ENCODE peak calls at places on chromosomes 4 and X, in four cellular contexts. R, Y, N and V are unnamed samples.

GRCh38 chr4:169745291-169745690 is 12.5 kb downstream of the HPF1 start:
- DNase-seq in N (no peak), Y (peak), R (no peak), V (no peak)

GRCh38 chrX:78046362-78046761 is 57.7 kb upstream of the PGK1 start:
- DNase-seq in R (no peak), N (no peak), Y (no peak), V (no peak)

GRCh38 chrX:11461181-11462001 is 168.2 kb downstream of the AMELX start:
- DNase-seq in Y (peak), N (no peak), R (no peak), V (no peak)

GRCh38 chr4:142846729-142847606 is 867 bp upstream of the INPP4B start:
- DNase-seq in N (peak), R (no peak), Y (peak), V (no peak)

GRCh38 chrX:65690057-65690855 is 22.8 kb downstream of the MSN start:
- DNase-seq in Y (peak), R (no peak), N (peak), V (peak)

GRCh38 chr4:122712782-122713181 is 19.7 kb upstream of the BBS12 start:
- DNase-seq in N (no peak), R (no peak), Y (peak), V (no peak)

GRCh38 chr4:54586343-54586953 is 71.3 kb upstream of the KIT start:
- DNase-seq in R (peak), N (no peak), Y (peak), V (peak)

GRCh38 chrX:37905436-37906147 is 58.2 kb upstream of the DYNLT3 start:
- DNase-seq in N (no peak), Y (peak), R (no peak), V (no peak)

DNA sequence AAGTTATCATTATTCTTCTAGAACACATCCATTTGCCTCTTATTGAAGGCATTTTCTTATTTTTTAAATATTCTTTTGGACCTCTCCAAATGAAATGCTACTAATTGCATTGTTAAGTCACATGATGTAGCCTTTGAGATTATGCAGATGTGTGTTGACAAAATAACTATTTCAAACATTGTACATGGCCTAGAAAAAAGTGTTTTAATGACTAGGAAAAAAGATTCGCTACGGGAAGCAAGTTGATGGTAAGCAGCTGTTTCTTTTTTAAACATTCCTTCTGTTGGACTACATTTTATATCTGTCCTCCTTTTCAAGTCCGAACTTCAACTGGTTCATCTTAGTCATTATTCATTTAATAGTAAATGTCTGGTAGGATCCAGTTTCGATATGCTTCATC is 34.3 kb upstream of the GUCY1A1 start:
- DNase-seq in R (no peak), N (no peak), Y (no peak), V (no peak)
- TF ChIP-seq CTCF in R (no peak), N (no peak), Y (no peak), V (no peak)

GRCh38 chr4:150782921-150783320 is 201.0 kb downstream of the MAB21L2 start:
- DNase-seq in Y (peak), N (no peak), R (no peak), V (no peak)
- H3K4me3 ChIP-seq in Y (no peak), N (no peak), R (no peak), V (no peak)

GRCh38 chr4:140800686-140801085 is 44.5 kb upstream of the TBC1D9 start:
- DNase-seq in Y (no peak), N (no peak), R (no peak), V (no peak)

GRCh38 chr4:140799686-140800225 is 43.6 kb upstream of the TBC1D9 start:
- DNase-seq in N (no peak), R (no peak), Y (no peak), V (no peak)

GRCh38 chr4:140805293-140805692 is 49.1 kb upstream of the TBC1D9 start:
- DNase-seq in N (no peak), Y (no peak), R (no peak), V (no peak)

GRCh38 chr4:140806175-140806574 is 50.0 kb upstream of the TBC1D9 start:
- DNase-seq in N (no peak), Y (no peak), R (no peak), V (no peak)

GRCh38 chr4:140802591-140802990 is 46.4 kb upstream of the TBC1D9 start:
- DNase-seq in R (no peak), N (no peak), Y (no peak), V (no peak)
- TF ChIP-seq CTCF in R (no peak), N (no peak), Y (no peak), V (no peak)

GRCh38 chr4:140315970-140316369 is 57.5 kb upstream of the SCOC start:
- DNase-seq in N (no peak), R (no peak), Y (no peak), V (no peak)
- H3K4me3 ChIP-seq in N (no peak), R (no peak), Y (no peak), V (no peak)

DNA sequence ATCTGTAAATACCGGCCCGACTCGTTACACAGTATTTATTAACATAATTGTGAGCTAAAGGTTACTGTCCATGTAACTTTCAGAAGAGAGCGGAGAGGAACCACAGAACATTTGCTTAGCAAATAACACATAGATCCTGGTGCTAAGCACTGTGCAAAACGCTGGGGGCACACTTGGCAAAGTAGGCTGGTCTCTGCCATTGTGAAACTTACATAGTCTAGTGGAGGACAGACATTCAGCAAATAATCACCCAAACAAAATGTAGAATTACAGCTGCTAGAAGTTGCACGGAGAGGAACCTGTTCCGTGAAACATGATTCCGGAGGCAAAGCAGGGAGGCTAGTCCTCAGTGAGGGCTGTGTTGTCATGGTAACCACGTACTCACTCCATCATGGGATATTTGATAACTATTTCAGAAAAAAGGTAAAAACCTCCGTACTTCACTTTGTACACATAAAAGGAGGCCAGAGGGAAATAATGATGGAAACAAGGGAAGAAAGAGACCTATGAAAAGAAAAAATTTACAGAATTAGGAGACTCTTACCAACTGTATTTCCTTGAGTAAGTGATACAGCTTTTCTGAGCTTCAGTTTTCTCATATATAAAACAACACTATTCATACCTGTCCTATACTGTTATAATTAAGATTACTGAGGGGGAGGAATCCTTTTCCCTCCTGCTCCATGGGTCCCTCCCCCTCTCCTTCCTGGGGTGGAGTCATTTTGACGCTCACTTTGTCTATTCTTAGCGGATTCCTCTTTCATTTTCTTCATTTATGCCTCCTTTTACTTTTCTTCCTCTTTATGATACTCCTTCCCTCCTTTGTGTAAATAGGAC is 760 bp upstream of the RASGEF1B start:
- DNase-seq in N (no peak), Y (peak), R (no peak), V (peak)
- TF ChIP-seq CTCF in N (peak), Y (peak), R (peak), V (peak)